ENCODE peak calls at places on chromosomes 7 and 10, in seven cellular contexts. M is SJSA1, F is NT2/D1, X is OCI-LY7, Q is mucosa of descending colon, H is AG04450, E is adrenal gland. T is an unnamed sample.

GRCh38 chr7:100860702-100861615 is 6.2 kb upstream of the TRIP6 start:
- DNase-seq in H (no peak), Q (no peak), E (no peak), M (no peak), F (no peak), X (no peak), T (no peak)

GRCh38 chr7:134420509-134421125 is 38.3 kb downstream of the AKR1B1 start:
- DNase-seq in E (no peak), X (peak), F (peak), H (peak), Q (peak), M (peak), T (peak)

GRCh38 chr7:100102950-100103840 is 1.8 kb downstream of the AP4M1 start:
- DNase-seq in M (peak), X (no peak), E (no peak), F (no peak), Q (no peak), H (peak), T (no peak)

GRCh38 chr10:46329690-46330016 is 42.9 kb downstream of the ANTXRL start:
- DNase-seq in M (no peak), F (no peak), H (no peak), E (no peak), Q (no peak), X (no peak), T (no peak)

GRCh38 chr10:25061711-25062455 is 45.5 kb downstream of the THNSL1 start:
- DNase-seq in E (no peak), Q (no peak), F (no peak), H (no peak), M (no peak), X (no peak), T (peak)

GRCh38 chr10:98388086-98388655 is 26.8 kb downstream of the PYROXD2 start:
- DNase-seq in X (no peak), Q (no peak), E (no peak), M (no peak), F (no peak), H (no peak), T (no peak)

GRCh38 chr7:77330169-77330882 is 85.8 kb downstream of the GSAP start:
- DNase-seq in Q (no peak), E (no peak), M (peak), X (peak), F (no peak), H (no peak), T (peak)

GRCh38 chr7:100107125-100107737 is 5.8 kb downstream of the AP4M1 start:
- DNase-seq in M (no peak), E (no peak), X (no peak), F (no peak), Q (no peak), H (no peak), T (no peak)

GRCh38 chr10:110651044-110651958 is 7.2 kb downstream of the RBM20 start:
- DNase-seq in M (peak), H (peak), X (peak), F (no peak), Q (no peak), E (no peak), T (no peak)

DNA sequence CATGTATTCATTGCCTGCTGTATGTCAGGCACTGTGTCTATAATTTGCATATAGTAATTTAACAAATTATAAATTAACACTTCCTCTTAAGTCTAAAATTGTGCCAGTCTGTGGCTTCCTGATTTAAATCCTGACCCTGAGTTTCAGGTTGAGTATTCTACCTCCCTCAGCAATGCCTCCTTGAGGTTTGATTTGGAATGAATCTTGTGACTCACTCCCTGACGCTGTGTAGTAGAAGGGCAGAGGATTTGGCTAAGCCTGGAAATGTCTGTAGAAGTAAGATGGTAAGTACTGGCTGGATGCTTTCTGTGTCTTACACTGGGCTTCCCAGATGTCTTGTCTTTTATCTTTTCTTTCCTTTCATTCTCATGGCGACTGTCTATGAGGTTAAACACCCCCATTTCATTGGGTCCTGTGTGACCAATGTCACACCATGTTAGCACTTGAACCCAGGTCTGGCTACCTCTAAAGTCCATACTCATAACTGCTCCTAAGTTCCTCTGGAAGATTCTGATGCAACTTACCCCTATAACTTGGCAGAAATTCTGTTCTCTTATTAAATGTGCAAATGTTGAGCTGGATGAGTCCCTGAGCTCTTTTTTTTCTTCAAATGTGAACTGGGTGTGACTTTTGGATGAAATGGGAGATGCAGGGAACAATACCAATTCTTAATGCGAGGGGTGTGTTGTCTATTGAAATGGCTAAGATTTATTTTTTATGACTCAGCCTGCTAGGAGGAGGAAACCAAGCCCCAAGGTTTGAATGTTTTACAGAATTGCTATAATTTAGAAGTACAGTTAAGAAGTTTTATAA is 48.5 kb downstream of the PLCE1 start:
- DNase-seq in X (no peak), M (peak), H (peak), Q (peak), F (no peak), E (no peak), T (peak)
- H3K4me3 ChIP-seq in X (no peak), M (no peak), H (no peak), Q (no peak), F (no peak), E (no peak), T (no peak)

DNA sequence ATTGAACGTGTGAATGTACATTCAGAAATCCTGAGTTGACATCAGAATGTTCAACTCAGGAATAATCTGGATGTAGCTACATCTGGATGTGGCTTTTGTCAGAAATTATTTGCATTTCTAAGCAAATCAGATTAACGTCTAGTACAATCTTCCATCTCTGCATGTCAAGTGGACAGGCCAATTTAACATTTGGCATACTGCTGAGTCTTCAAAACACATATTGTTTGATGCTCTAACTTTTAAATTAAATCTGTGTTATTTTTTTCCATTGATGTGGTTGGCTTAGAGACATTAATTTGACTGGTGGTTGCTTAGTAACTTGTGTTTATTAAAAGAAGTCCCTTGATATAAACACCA is 3.4 kb downstream of the STAMBPL1 start:
- DNase-seq in X (peak), F (no peak), Q (no peak), E (no peak), H (no peak), M (no peak), T (no peak)
- H3K4me3 ChIP-seq in X (peak), F (no peak), Q (no peak), E (no peak), H (no peak), M (no peak), T (no peak)

GRCh38 chr7:2716488-2716887 is 28.5 kb downstream of the AMZ1 start:
- DNase-seq in M (no peak), F (no peak), E (no peak), X (no peak), H (no peak), Q (no peak), T (no peak)

GRCh38 chr7:2714636-2715035 is 26.6 kb downstream of the AMZ1 start:
- DNase-seq in M (no peak), X (no peak), Q (no peak), H (no peak), F (no peak), E (no peak), T (no peak)

GRCh38 chr7:2713978-2714377 is 26.0 kb downstream of the AMZ1 start:
- DNase-seq in X (no peak), H (no peak), M (no peak), F (no peak), E (no peak), Q (no peak), T (no peak)

GRCh38 chr7:2716906-2717292 is 28.9 kb downstream of the AMZ1 start:
- DNase-seq in Q (no peak), E (no peak), X (no peak), H (no peak), M (no peak), F (no peak), T (no peak)

DNA sequence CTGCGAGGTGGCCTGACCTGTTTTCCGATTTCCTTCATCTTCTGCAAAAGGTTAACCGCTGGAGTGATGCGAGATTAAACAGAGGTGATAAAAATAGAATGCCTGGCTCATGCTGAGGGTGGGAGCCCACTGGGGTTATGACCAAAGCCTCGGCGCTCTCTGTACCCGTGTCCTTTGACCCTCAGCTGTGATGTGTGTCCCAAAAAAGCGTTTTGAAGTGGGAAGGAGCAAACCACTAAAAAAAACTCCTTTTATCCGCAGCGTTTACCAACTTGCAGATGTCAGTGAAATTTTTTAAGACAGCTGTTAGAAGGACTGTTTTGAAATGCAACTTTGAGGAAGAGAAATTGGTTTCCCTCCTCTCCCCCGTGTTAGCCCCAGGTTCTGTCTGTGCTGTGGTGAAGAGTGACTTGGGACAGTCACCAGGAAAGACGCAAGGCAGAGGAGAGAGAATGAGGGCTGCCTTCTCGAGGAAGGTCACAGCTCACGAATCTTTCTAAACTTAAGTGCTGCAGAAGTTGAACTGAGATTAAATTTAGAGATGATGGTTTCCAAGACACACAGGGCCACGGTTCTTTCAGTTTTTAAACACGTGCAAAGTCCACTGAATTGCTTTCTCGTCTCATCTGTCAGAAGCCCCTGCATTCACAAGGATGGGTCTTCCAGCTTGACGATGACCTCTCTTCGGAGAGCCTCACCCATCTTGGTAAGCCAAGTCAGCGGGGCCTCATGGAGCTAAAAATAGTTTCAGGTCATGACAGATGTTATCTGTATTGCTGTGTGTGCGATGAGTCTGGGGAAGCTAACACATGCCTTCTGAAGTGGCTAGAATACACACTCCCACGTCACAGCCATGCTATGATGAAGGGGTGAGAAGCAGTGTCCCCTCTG is 27.6 kb downstream of the AMZ1 start:
- DNase-seq in E (no peak), M (no peak), X (peak), H (no peak), Q (no peak), F (no peak), T (no peak)
- H3K4me3 ChIP-seq in E (no peak), M (no peak), X (peak), H (no peak), Q (no peak), F (no peak), T (no peak)

GRCh38 chr10:1057106-1057657 is 997 bp downstream of the WDR37 start:
- DNase-seq in F (no peak), X (peak), E (no peak), Q (no peak), H (no peak), M (peak), T (peak)
- H3K4me3 ChIP-seq in F (peak), X (peak), E (peak), Q (peak), H (peak), M (peak), T (peak)

GRCh38 chr7:148888300-148888699 is 4.2 kb upstream of the EZH2 start:
- DNase-seq in Q (no peak), M (no peak), E (no peak), H (no peak), F (no peak), X (no peak), T (no peak)
- H3K4me3 ChIP-seq in Q (no peak), M (no peak), E (no peak), H (no peak), F (no peak), X (no peak), T (no peak)

DNA sequence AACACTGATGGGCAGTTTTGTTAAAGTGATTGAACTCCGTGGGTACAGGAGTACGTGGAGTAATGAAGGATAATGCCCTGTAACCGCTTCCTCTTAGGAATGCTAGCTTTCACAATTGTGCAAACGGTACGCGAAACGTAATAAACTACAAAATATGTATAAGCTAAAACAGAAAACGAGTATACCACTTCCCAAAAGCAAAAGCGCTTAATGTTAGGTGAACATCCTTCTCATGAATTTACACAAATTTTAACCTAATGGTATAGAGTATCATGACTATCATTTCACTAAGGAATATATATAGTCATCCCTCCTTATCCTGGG is 395 bp upstream of the ZNF25 start:
- DNase-seq in X (no peak), F (no peak), Q (no peak), M (no peak), E (no peak), H (no peak), T (no peak)
- H3K4me3 ChIP-seq in X (peak), F (no peak), Q (peak), M (peak), E (peak), H (peak), T (peak)

DNA sequence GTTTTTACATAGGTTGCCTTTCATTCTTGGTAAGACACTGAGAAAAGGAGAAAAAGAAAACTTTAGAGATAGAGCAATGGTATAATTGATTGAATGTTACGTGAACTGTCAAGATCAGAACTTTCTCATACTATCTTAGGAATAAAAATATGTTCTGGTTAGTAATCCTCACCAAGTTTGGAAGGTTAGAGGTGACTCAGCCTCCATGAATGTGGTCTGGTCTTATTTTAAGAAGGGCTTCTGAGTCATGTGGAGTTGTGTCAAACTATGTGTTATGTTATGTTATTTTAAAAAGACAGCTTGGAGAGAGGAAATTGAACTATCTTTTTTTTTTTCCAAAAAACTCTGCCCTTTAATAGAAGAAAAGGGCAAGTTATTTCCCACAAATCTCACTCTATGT is 458.6 kb upstream of the KLF6 start:
- DNase-seq in M (peak), H (peak), E (peak), X (no peak), Q (no peak), F (no peak), T (peak)
- H3K4me3 ChIP-seq in M (peak), H (no peak), E (peak), X (no peak), Q (no peak), F (no peak), T (no peak)

GRCh38 chr7:15686209-15686956 is at the start of gene MEOX2:
- DNase-seq in M (no peak), Q (peak), X (no peak), E (peak), H (no peak), F (no peak), T (no peak)

GRCh38 chr7:15686957-15687644 is 618 bp upstream of the MEOX2 start:
- DNase-seq in F (no peak), H (no peak), M (no peak), X (no peak), Q (no peak), E (no peak), T (no peak)

GRCh38 chr7:15684036-15684815 is 2.3 kb downstream of the MEOX2 start:
- DNase-seq in H (no peak), F (no peak), E (no peak), M (no peak), X (no peak), Q (no peak), T (no peak)

GRCh38 chr7:15684834-15685233 is 1.6 kb downstream of the MEOX2 start:
- DNase-seq in X (no peak), E (no peak), Q (peak), H (no peak), M (no peak), F (no peak), T (no peak)

DNA sequence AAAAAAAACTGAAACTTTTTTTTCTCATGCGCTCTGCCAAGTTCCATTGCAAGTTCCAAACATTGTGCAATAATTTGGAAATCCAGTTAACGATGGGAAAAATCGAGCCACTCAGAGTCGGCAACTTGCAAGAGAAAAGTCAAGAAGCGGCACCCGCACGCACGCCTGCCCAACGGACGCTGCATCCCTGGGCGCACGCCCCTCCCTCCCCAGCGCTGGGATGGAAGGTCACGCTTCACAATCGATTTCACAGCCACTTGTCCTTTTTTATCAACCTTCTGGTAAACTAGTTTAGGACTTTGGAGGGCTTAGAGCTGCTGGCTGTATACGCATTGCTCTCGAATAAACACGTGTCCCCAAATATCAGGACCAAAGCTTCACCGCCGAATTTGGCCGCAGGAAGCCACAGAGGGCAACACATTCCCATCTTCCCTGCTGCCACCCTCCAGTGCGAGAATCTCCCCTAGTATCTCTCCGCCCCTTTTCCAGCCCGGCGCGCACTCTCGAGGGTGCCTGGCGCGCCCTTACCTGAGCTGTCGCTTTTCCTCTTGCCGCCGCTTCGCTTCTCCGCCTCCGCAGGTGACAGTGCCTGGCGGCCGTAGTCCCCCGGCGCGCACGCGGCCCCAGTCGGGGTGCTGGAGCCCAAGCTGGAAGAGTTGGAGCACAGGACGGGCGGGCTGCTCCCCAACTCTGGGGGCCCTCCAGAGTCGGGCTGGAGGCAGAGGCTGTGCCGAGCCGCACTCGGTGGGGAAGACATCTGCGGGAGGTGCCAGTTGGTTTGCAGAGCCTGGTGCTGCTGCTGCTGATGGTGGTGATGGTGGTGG is 913 bp downstream of the MEOX2 start:
- DNase-seq in H (peak), Q (peak), E (no peak), M (no peak), X (no peak), F (no peak), T (no peak)
- H3K4me3 ChIP-seq in H (peak), Q (no peak), E (peak), M (no peak), X (no peak), F (peak), T (peak)

DNA sequence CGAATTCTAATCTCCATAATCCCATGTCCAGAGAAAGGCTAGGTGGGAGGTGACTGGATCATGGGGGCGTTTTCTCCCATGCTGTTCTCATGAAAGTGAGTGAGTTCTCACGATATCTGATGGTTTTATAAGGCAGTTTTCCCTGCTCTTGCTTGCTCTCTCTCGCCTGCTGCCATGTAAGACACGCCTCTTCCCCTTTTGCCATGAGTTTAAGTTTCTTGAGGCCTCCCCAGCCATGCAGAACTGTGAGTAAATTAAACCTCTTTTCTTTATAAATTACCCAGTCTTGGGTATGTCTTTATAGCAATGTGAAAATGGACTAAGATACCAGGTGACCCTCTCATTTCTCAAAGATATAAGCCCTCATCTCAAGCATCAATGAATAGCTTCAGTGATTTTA is 1.1 kb upstream of the ACTA2 start:
- DNase-seq in Q (no peak), M (no peak), E (no peak), F (no peak), X (no peak), H (no peak), T (no peak)
- H3K4me3 ChIP-seq in Q (no peak), M (no peak), E (no peak), F (no peak), X (no peak), H (no peak), T (no peak)

DNA sequence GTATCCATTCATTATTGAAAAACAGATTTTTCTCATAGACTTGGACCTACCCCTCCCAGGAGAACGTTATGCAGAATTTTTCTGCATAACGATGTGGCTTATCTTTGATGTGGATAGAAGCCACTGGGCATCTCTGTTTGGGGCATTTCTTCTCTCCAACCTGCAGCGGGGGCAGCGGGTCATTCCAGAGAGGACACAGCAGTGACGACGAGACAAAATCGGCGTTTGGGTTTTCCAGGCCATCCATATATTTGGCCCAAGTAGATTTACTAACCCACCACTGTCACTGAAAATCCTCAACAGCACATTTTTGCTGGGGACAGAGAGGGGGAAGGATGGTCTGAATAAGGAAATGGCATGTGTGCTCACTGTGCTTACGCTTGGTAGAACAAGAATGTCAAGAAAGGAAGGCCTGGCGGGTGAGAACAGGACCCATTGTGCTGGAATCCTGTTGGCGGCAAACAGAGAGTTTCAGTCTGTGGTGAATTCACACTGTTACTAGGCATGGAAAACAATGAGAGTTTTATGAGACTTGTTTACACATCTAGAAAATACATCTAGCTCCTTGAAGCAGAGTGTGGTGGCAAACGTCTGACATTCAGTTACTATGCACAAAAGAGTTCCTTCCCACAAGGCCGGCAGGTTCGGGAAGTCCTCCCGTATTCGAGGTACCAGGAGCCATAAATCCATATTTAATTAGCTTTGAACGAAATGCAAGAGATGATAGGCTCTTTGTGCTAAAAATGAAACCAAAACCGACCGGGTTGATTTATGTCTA is 299.5 kb upstream of the PITRM1 start:
- DNase-seq in H (no peak), M (peak), Q (peak), E (no peak), F (no peak), X (no peak), T (peak)
- H3K4me3 ChIP-seq in H (no peak), M (no peak), Q (no peak), E (peak), F (no peak), X (peak), T (no peak)

T was measured in bronchial epithelial cell.